ENCODE peak calls at places on chromosomes 12 and 14, in ten cellular contexts. Y is anterior cingulate cortex; W is midbrain; S is osteocyte; F is activated T-helper 1 cell treated with Interleukin-2 at 50 U/mL for 16 hours; Q is frontal cortex; U is NCI-H2081 treated with DMSO at 0.1 percent for 48 hours; X is fibroblast of pulmonary artery; P is activated CD4-positive, alpha-beta memory T cell treated with anti-CD3 and anti-CD28 coated beads, Interleukin-2, amount 10 ng/mL, durations not matched to agents 7 days and 5 days; B is T-helper 1 cell. O is an unnamed sample.

GRCh38 chr12:100234166-100234565 is 32.7 kb downstream of the DEPDC4 start:
- DNase-seq in Y (no peak), W (no peak), S (no peak), F (no peak), Q (no peak), U (no peak), X (peak), P (no peak), B (no peak), O (no peak)

GRCh38 chr12:55700255-55701018 is 7.3 kb downstream of the ITGA7 start:
- DNase-seq in Y (no peak), W (no peak), S (no peak), F (no peak), Q (no peak), U (no peak), X (no peak), P (no peak), B (no peak), O (no peak)

GRCh38 chr14:69288001-69288771 is 28.2 kb downstream of the GALNT16 start:
- DNase-seq in Y (peak), W (peak), S (no peak), F (no peak), Q (peak), U (no peak), X (peak), P (no peak), B (no peak), O (no peak)

GRCh38 chr14:94040247-94040646 is 14.1 kb downstream of the OTUB2 start:
- DNase-seq in Y (no peak), W (no peak), S (no peak), F (no peak), Q (no peak), U (no peak), X (no peak), P (no peak), B (no peak), O (no peak)

GRCh38 chr12:105025890-105026289 is 39.8 kb downstream of the NOPCHAP1 start:
- DNase-seq in Y (peak), W (peak), S (no peak), F (no peak), Q (no peak), U (peak), X (peak), P (no peak), B (no peak), O (peak)

GRCh38 chr14:93725993-93726392 is 62.3 kb downstream of the PRIMA1 start:
- DNase-seq in Y (no peak), W (no peak), S (no peak), F (no peak), Q (no peak), U (no peak), X (no peak), P (no peak), B (no peak), O (no peak)

GRCh38 chr12:52537101-52537500 is 15.8 kb downstream of the KRT71 start:
- DNase-seq in Y (no peak), W (no peak), S (no peak), F (no peak), Q (no peak), U (no peak), X (no peak), P (no peak), B (no peak), O (no peak)

GRCh38 chr14:93648440-93649168 is 139.7 kb downstream of the PRIMA1 start:
- DNase-seq in Y (no peak), W (no peak), S (no peak), F (no peak), Q (no peak), U (no peak), X (no peak), P (no peak), B (no peak), O (no peak)